ENCODE peak calls at places on chromosomes 13 and 19, in seven cellular contexts. T, E, U, K, J, O and W are unnamed samples.

GRCh38 chr19:651991-652390 is 11.0 kb downstream of the RNF126 start:
- DNase-seq in E (no peak), O (no peak), J (no peak), T (no peak), K (no peak), U (no peak), W (no peak)

GRCh38 chr13:20828540-20829364 is 55.0 kb upstream of the EEF1AKMT1 start:
- DNase-seq in O (peak), J (peak), U (no peak), E (peak), T (no peak), K (no peak), W (peak)

GRCh38 chr19:43648633-43649032 is 9.0 kb upstream of the CADM4 start:
- DNase-seq in T (no peak), J (no peak), U (no peak), K (no peak), O (no peak), E (no peak), W (no peak)

GRCh38 chr13:75931116-75931515 is 295.0 kb downstream of the LMO7 start:
- DNase-seq in T (no peak), K (no peak), J (no peak), E (no peak), U (no peak), O (no peak), W (no peak)

GRCh38 chr19:44822177-44822576 is 13.3 kb downstream of the BCAM start:
- DNase-seq in K (no peak), O (no peak), U (no peak), E (no peak), T (no peak), J (no peak), W (no peak)

GRCh38 chr13:77536358-77536757 is 852 bp downstream of the SCEL start:
- DNase-seq in T (no peak), E (no peak), O (no peak), U (no peak), J (no peak), K (no peak), W (no peak)

GRCh38 chr19:17332677-17333581 is 1.7 kb downstream of the ANO8 start:
- DNase-seq in O (peak), K (no peak), E (peak), T (no peak), J (no peak), U (no peak), W (no peak)

GRCh38 chr19:27740396-27740795 is 1472.6 kb downstream of the UQCRFS1 start:
- DNase-seq in J (no peak), T (no peak), U (no peak), K (no peak), E (no peak), O (no peak), W (no peak)

GRCh38 chr13:98142427-98143156 is at the start of gene FARP1:
- DNase-seq in U (no peak), J (peak), K (peak), E (peak), T (no peak), O (peak), W (peak)

GRCh38 chr13:71316964-71317363 is 550.0 kb downstream of the DACH1 start:
- DNase-seq in E (no peak), U (no peak), K (no peak), T (no peak), O (no peak), J (no peak), W (no peak)

GRCh38 chr19:56066152-56067023 is 54.7 kb downstream of the ZNF787 start:
- DNase-seq in T (peak), U (peak), O (peak), E (peak), J (peak), K (peak), W (peak)

GRCh38 chr13:48214519-48215121 is 18.4 kb upstream of the ITM2B start:
- DNase-seq in T (no peak), K (no peak), J (no peak), E (no peak), O (no peak), U (no peak), W (no peak)

GRCh38 chr13:48708764-48709163 is 55.0 kb downstream of the CYSLTR2 start:
- DNase-seq in E (no peak), O (no peak), J (no peak), K (no peak), T (no peak), U (no peak), W (no peak)

GRCh38 chr13:32261567-32261966 is 53.6 kb downstream of the ZAR1L start:
- DNase-seq in J (no peak), T (no peak), E (peak), K (no peak), U (no peak), O (no peak), W (peak)

GRCh38 chr13:39712626-39713025 is 57.2 kb downstream of the COG6 start:
- DNase-seq in K (no peak), O (no peak), E (no peak), T (no peak), U (no peak), J (no peak), W (no peak)

GRCh38 chr13:29162638-29163037 is 342.5 kb downstream of the MTUS2 start:
- DNase-seq in E (no peak), U (no peak), T (no peak), O (no peak), J (peak), K (no peak), W (peak)

GRCh38 chr13:30002577-30002976 is 152.2 kb upstream of the UBL3 start:
- DNase-seq in O (no peak), J (no peak), E (peak), T (no peak), K (no peak), U (no peak), W (no peak)

GRCh38 chr19:2529473-2529918 is 53.6 kb downstream of the GADD45B start:
- DNase-seq in J (no peak), U (no peak), E (peak), T (no peak), O (no peak), K (no peak), W (no peak)

GRCh38 chr13:20901668-20902437 is 693 bp downstream of the XPO4 start:
- DNase-seq in T (peak), E (peak), K (no peak), O (peak), U (peak), J (no peak), W (peak)

GRCh38 chr13:98397221-98397620 is 179.7 kb downstream of the STK24 start:
- DNase-seq in O (no peak), K (no peak), J (no peak), U (no peak), E (peak), T (no peak), W (no peak)

GRCh38 chr13:114260818-114261217 is 20.6 kb upstream of the UPF3A start:
- DNase-seq in T (no peak), K (no peak), J (no peak), E (no peak), U (no peak), O (no peak), W (no peak)

GRCh38 chr13:35988648-35989081 is 142.5 kb downstream of the DCLK1 start:
- DNase-seq in K (no peak), U (no peak), E (peak), O (peak), T (no peak), J (no peak), W (no peak)

GRCh38 chr13:51861728-51862300 is at the start of gene CCDC70:
- DNase-seq in U (no peak), O (no peak), J (no peak), K (no peak), T (peak), E (peak), W (no peak)

GRCh38 chr19:37817180-37817911 is 38.0 kb upstream of the ZNF573 start:
- DNase-seq in E (peak), K (peak), U (no peak), T (peak), J (peak), O (peak), W (peak)

GRCh38 chr19:11982526-11982925 is 17.7 kb downstream of the ZNF763 start:
- DNase-seq in U (no peak), J (no peak), T (no peak), E (peak), O (no peak), K (no peak), W (no peak)

GRCh38 chr19:3343619-3344502 is 22.5 kb upstream of the NFIC start:
- DNase-seq in O (peak), T (no peak), K (peak), J (peak), U (no peak), E (peak), W (peak)

GRCh38 chr19:15161028-15161984 is 39.5 kb downstream of the NOTCH3 start:
- DNase-seq in U (no peak), K (no peak), T (no peak), J (no peak), O (peak), E (peak), W (no peak)

GRCh38 chr13:36945078-36945477 is 25.0 kb upstream of the SMAD9 start:
- DNase-seq in J (no peak), U (no peak), O (no peak), E (no peak), T (no peak), K (no peak), W (no peak)

GRCh38 chr19:49361438-49362047 is 673 bp downstream of the TEAD2 start:
- DNase-seq in T (no peak), E (peak), U (no peak), J (no peak), O (peak), K (peak), W (no peak)

GRCh38 chr19:5090780-5091575 is 122.1 kb downstream of the KDM4B start:
- DNase-seq in U (no peak), E (peak), K (no peak), J (no peak), O (no peak), T (no peak), W (no peak)

GRCh38 chr13:73702419-73703071 is 431.7 kb downstream of the KLF12 start:
- DNase-seq in K (no peak), E (no peak), U (no peak), J (no peak), O (peak), T (no peak), W (no peak)